ENCODE peak calls at places on chromosomes 1 and 21, in eight cellular contexts. One of them, this sample, is unnamed.

GRCh38 chr1:6425671-6426070 is 1.1 kb downstream of the ESPN start:
- DNase-seq in BJ: no peak
- DNase-seq in CD8-positive, alpha-beta T cell: no peak
- DNase-seq in heart left ventricle: no peak
- DNase-seq in kidney epithelial cell: no peak
- DNase-seq in dorsolateral prefrontal cortex: no peak
- DNase-seq in transverse colon: no peak
- DNase-seq in spleen: no peak
- DNase-seq in this sample: no peak

GRCh38 chr1:109802901-109803561 is 39.3 kb upstream of the EPS8L3 start:
- DNase-seq in BJ: no peak
- DNase-seq in CD8-positive, alpha-beta T cell: no peak
- DNase-seq in heart left ventricle: no peak
- DNase-seq in kidney epithelial cell: no peak
- DNase-seq in dorsolateral prefrontal cortex: peak
- DNase-seq in transverse colon: no peak
- DNase-seq in spleen: no peak
- DNase-seq in this sample: no peak

GRCh38 chr1:107093385-107093784 is 36.9 kb downstream of the PRMT6 start:
- DNase-seq in BJ: no peak
- DNase-seq in CD8-positive, alpha-beta T cell: no peak
- DNase-seq in heart left ventricle: no peak
- DNase-seq in kidney epithelial cell: no peak
- DNase-seq in dorsolateral prefrontal cortex: no peak
- DNase-seq in transverse colon: no peak
- DNase-seq in spleen: no peak
- DNase-seq in this sample: no peak

GRCh38 chr1:63143482-63143881 is 178.9 kb upstream of the FOXD3 start:
- DNase-seq in BJ: no peak
- DNase-seq in CD8-positive, alpha-beta T cell: no peak
- DNase-seq in heart left ventricle: no peak
- DNase-seq in kidney epithelial cell: no peak
- DNase-seq in dorsolateral prefrontal cortex: no peak
- DNase-seq in transverse colon: no peak
- DNase-seq in spleen: no peak
- DNase-seq in this sample: no peak

GRCh38 chr21:32687946-32688345 is 39.9 kb downstream of the SYNJ1 start:
- DNase-seq in BJ: no peak
- DNase-seq in CD8-positive, alpha-beta T cell: no peak
- DNase-seq in heart left ventricle: no peak
- DNase-seq in kidney epithelial cell: no peak
- DNase-seq in dorsolateral prefrontal cortex: no peak
- DNase-seq in transverse colon: no peak
- DNase-seq in spleen: no peak
- DNase-seq in this sample: no peak

GRCh38 chr1:41650176-41650519 is 165.7 kb upstream of the EDN2 start:
- DNase-seq in BJ: no peak
- DNase-seq in CD8-positive, alpha-beta T cell: peak
- DNase-seq in heart left ventricle: no peak
- DNase-seq in kidney epithelial cell: no peak
- DNase-seq in dorsolateral prefrontal cortex: no peak
- DNase-seq in transverse colon: no peak
- DNase-seq in spleen: peak
- DNase-seq in this sample: no peak

GRCh38 chr1:183234660-183235476 is 48.8 kb downstream of the LAMC2 start:
- DNase-seq in BJ: peak
- DNase-seq in CD8-positive, alpha-beta T cell: no peak
- DNase-seq in heart left ventricle: no peak
- DNase-seq in kidney epithelial cell: peak
- DNase-seq in dorsolateral prefrontal cortex: peak
- DNase-seq in transverse colon: peak
- DNase-seq in spleen: no peak
- DNase-seq in this sample: peak

GRCh38 chr21:34129039-34129891 is 55.9 kb downstream of the MRPS6 start:
- DNase-seq in BJ: peak
- DNase-seq in CD8-positive, alpha-beta T cell: peak
- DNase-seq in heart left ventricle: peak
- DNase-seq in kidney epithelial cell: peak
- DNase-seq in dorsolateral prefrontal cortex: peak
- DNase-seq in transverse colon: peak
- DNase-seq in spleen: no peak
- DNase-seq in this sample: peak

GRCh38 chr1:230105245-230105753 is 38.3 kb downstream of the GALNT2 start:
- DNase-seq in BJ: no peak
- DNase-seq in CD8-positive, alpha-beta T cell: no peak
- DNase-seq in heart left ventricle: no peak
- DNase-seq in kidney epithelial cell: no peak
- DNase-seq in dorsolateral prefrontal cortex: no peak
- DNase-seq in transverse colon: no peak
- DNase-seq in spleen: no peak
- DNase-seq in this sample: no peak

GRCh38 chr21:39451332-39452206 is at the start of gene SH3BGR:
- DNase-seq in BJ: no peak
- DNase-seq in CD8-positive, alpha-beta T cell: no peak
- DNase-seq in heart left ventricle: peak
- DNase-seq in kidney epithelial cell: no peak
- DNase-seq in dorsolateral prefrontal cortex: no peak
- DNase-seq in transverse colon: no peak
- DNase-seq in spleen: no peak
- DNase-seq in this sample: no peak

GRCh38 chr21:35400233-35400939 is 351.3 kb upstream of the RUNX1 start:
- DNase-seq in BJ: no peak
- DNase-seq in CD8-positive, alpha-beta T cell: peak
- DNase-seq in heart left ventricle: no peak
- DNase-seq in kidney epithelial cell: peak
- DNase-seq in dorsolateral prefrontal cortex: no peak
- DNase-seq in transverse colon: peak
- DNase-seq in spleen: no peak
- DNase-seq in this sample: no peak

GRCh38 chr1:167708940-167709389 is 12.8 kb upstream of the MPZL1 start:
- DNase-seq in BJ: no peak
- DNase-seq in CD8-positive, alpha-beta T cell: no peak
- DNase-seq in heart left ventricle: no peak
- DNase-seq in kidney epithelial cell: no peak
- DNase-seq in dorsolateral prefrontal cortex: no peak
- DNase-seq in transverse colon: no peak
- DNase-seq in spleen: no peak
- DNase-seq in this sample: no peak

GRCh38 chr1:2395245-2395644 is 3.6 kb downstream of the RER1 start:
- DNase-seq in BJ: no peak
- DNase-seq in CD8-positive, alpha-beta T cell: no peak
- DNase-seq in heart left ventricle: no peak
- DNase-seq in kidney epithelial cell: no peak
- DNase-seq in dorsolateral prefrontal cortex: no peak
- DNase-seq in transverse colon: no peak
- DNase-seq in spleen: no peak
- DNase-seq in this sample: no peak

GRCh38 chr1:54850737-54851136 is 36.3 kb downstream of the DHCR24 start:
- DNase-seq in BJ: peak
- DNase-seq in CD8-positive, alpha-beta T cell: no peak
- DNase-seq in heart left ventricle: no peak
- DNase-seq in kidney epithelial cell: peak
- DNase-seq in dorsolateral prefrontal cortex: no peak
- DNase-seq in transverse colon: no peak
- DNase-seq in spleen: no peak
- DNase-seq in this sample: peak

GRCh38 chr1:210381934-210382333 is 53.2 kb downstream of the HHAT start:
- DNase-seq in BJ: no peak
- DNase-seq in CD8-positive, alpha-beta T cell: no peak
- DNase-seq in heart left ventricle: no peak
- DNase-seq in kidney epithelial cell: no peak
- DNase-seq in dorsolateral prefrontal cortex: no peak
- DNase-seq in transverse colon: no peak
- DNase-seq in spleen: no peak
- DNase-seq in this sample: no peak

GRCh38 chr1:147177611-147178370 is 5.5 kb upstream of the PRKAB2 start:
- DNase-seq in BJ: no peak
- DNase-seq in CD8-positive, alpha-beta T cell: no peak
- DNase-seq in heart left ventricle: peak
- DNase-seq in kidney epithelial cell: no peak
- DNase-seq in dorsolateral prefrontal cortex: no peak
- DNase-seq in transverse colon: no peak
- DNase-seq in spleen: no peak
- DNase-seq in this sample: no peak

GRCh38 chr1:220370041-220370700 is 97.9 kb upstream of the RAB3GAP2 start:
- DNase-seq in BJ: peak
- DNase-seq in CD8-positive, alpha-beta T cell: no peak
- DNase-seq in heart left ventricle: no peak
- DNase-seq in kidney epithelial cell: peak
- DNase-seq in dorsolateral prefrontal cortex: peak
- DNase-seq in transverse colon: no peak
- DNase-seq in spleen: no peak
- DNase-seq in this sample: peak

GRCh38 chr1:79128726-79129125 is 122.2 kb upstream of the ADGRL4 start:
- DNase-seq in BJ: peak
- DNase-seq in CD8-positive, alpha-beta T cell: no peak
- DNase-seq in heart left ventricle: no peak
- DNase-seq in kidney epithelial cell: peak
- DNase-seq in dorsolateral prefrontal cortex: no peak
- DNase-seq in transverse colon: no peak
- DNase-seq in spleen: no peak
- DNase-seq in this sample: peak
- TF ChIP-seq CTCF in BJ: no peak
- TF ChIP-seq CTCF in CD8-positive, alpha-beta T cell: no peak
- TF ChIP-seq CTCF in heart left ventricle: no peak
- TF ChIP-seq CTCF in kidney epithelial cell: no peak
- TF ChIP-seq CTCF in dorsolateral prefrontal cortex: no peak
- TF ChIP-seq CTCF in transverse colon: no peak
- TF ChIP-seq CTCF in spleen: no peak
- TF ChIP-seq CTCF in this sample: no peak

GRCh38 chr1:35185200-35185599 is 7.7 kb downstream of the SFPQ start:
- DNase-seq in BJ: no peak
- DNase-seq in CD8-positive, alpha-beta T cell: no peak
- DNase-seq in heart left ventricle: no peak
- DNase-seq in kidney epithelial cell: no peak
- DNase-seq in dorsolateral prefrontal cortex: no peak
- DNase-seq in transverse colon: no peak
- DNase-seq in spleen: no peak
- DNase-seq in this sample: no peak

GRCh38 chr1:35188578-35189392 is 4.2 kb downstream of the SFPQ start:
- DNase-seq in BJ: no peak
- DNase-seq in CD8-positive, alpha-beta T cell: no peak
- DNase-seq in heart left ventricle: no peak
- DNase-seq in kidney epithelial cell: no peak
- DNase-seq in dorsolateral prefrontal cortex: no peak
- DNase-seq in transverse colon: no peak
- DNase-seq in spleen: no peak
- DNase-seq in this sample: no peak

GRCh38 chr1:35184495-35185199 is 8.3 kb downstream of the SFPQ start:
- DNase-seq in BJ: no peak
- DNase-seq in CD8-positive, alpha-beta T cell: no peak
- DNase-seq in heart left ventricle: no peak
- DNase-seq in kidney epithelial cell: no peak
- DNase-seq in dorsolateral prefrontal cortex: no peak
- DNase-seq in transverse colon: no peak
- DNase-seq in spleen: no peak
- DNase-seq in this sample: no peak

GRCh38 chr1:35187816-35188342 is 5.1 kb downstream of the SFPQ start:
- DNase-seq in BJ: no peak
- DNase-seq in CD8-positive, alpha-beta T cell: no peak
- DNase-seq in heart left ventricle: no peak
- DNase-seq in kidney epithelial cell: no peak
- DNase-seq in dorsolateral prefrontal cortex: no peak
- DNase-seq in transverse colon: no peak
- DNase-seq in spleen: no peak
- DNase-seq in this sample: no peak

DNA sequence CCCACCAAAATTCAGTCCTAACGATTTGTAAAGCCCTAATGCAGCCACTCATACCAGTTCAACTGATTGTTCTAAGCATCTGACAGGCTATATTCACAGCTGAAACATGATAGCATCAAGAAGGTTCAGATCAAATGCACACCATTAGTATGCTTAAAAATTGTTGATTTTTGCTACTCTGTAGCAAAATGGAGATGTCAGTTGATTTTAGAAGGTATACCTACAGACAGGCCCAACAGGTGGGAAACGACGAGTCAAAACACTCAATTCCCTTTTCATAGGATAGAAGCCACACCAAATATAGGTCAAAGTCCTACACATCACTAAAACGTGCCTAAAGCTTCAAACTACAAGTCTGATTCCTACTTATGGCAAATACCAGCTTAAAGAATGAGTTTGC is 6.7 kb downstream of the SFPQ start:
- DNase-seq in BJ: no peak
- DNase-seq in CD8-positive, alpha-beta T cell: no peak
- DNase-seq in heart left ventricle: no peak
- DNase-seq in kidney epithelial cell: no peak
- DNase-seq in dorsolateral prefrontal cortex: no peak
- DNase-seq in transverse colon: no peak
- DNase-seq in spleen: no peak
- DNase-seq in this sample: no peak
- H3K4me3 ChIP-seq in BJ: no peak
- H3K4me3 ChIP-seq in CD8-positive, alpha-beta T cell: no peak
- H3K4me3 ChIP-seq in heart left ventricle: no peak
- H3K4me3 ChIP-seq in kidney epithelial cell: no peak
- H3K4me3 ChIP-seq in dorsolateral prefrontal cortex: no peak
- H3K4me3 ChIP-seq in transverse colon: no peak
- H3K4me3 ChIP-seq in spleen: no peak
- H3K4me3 ChIP-seq in this sample: no peak

GRCh38 chr1:33268927-33269610 is 12.8 kb downstream of the ZNF362 start:
- DNase-seq in BJ: no peak
- DNase-seq in CD8-positive, alpha-beta T cell: no peak
- DNase-seq in heart left ventricle: no peak
- DNase-seq in kidney epithelial cell: no peak
- DNase-seq in dorsolateral prefrontal cortex: no peak
- DNase-seq in transverse colon: no peak
- DNase-seq in spleen: no peak
- DNase-seq in this sample: no peak
- TF ChIP-seq CTCF in BJ: no peak
- TF ChIP-seq CTCF in CD8-positive, alpha-beta T cell: no peak
- TF ChIP-seq CTCF in heart left ventricle: no peak
- TF ChIP-seq CTCF in kidney epithelial cell: no peak
- TF ChIP-seq CTCF in dorsolateral prefrontal cortex: no peak
- TF ChIP-seq CTCF in transverse colon: no peak
- TF ChIP-seq CTCF in spleen: no peak
- TF ChIP-seq CTCF in this sample: no peak

DNA sequence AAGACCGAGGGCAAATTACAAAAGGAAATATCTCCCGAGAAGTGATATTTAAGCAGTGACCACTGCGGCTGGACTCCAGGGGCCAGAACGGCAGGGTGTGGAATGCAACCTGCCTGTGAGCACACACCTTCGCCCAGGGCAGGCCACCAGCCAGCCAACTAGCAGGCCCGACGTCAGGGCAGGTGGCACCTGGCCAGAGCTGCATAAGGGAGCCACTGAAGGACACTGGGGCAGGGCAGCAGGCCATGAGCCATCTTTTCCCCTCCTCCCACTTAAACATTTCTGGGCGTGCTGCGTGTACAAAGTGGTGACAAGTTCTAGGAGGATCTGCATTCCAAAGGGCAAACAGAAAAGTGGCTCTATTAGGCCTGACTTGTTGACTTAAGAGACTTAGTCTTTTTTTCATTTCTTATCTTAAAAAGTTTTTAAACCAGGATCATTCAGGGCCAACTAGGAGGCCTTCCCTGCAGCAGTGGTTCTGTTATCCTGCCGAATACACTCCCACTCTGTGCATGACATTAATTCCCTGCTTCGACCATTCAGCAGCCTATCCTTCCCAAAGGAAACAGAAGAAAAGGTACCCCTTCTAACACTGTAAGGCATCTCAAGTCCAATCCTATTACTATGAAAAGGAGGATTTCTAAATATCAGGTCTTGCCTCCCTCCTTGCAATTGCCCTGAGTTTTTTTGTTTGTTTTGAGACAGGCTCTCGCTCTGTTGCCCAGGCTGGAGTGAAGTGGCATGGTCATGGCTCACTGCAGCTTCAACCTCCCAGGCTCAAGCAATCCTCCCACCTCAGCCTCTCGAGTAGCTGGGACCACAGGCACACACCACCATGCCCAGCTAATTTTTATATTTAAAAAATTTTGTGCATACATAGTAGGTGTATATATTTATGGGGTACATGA is 96.3 kb downstream of the BCAR3 start:
- DNase-seq in BJ: no peak
- DNase-seq in CD8-positive, alpha-beta T cell: no peak
- DNase-seq in heart left ventricle: peak
- DNase-seq in kidney epithelial cell: no peak
- DNase-seq in dorsolateral prefrontal cortex: no peak
- DNase-seq in transverse colon: peak
- DNase-seq in spleen: peak
- DNase-seq in this sample: no peak
- H3K4me3 ChIP-seq in BJ: no peak
- H3K4me3 ChIP-seq in CD8-positive, alpha-beta T cell: no peak
- H3K4me3 ChIP-seq in heart left ventricle: no peak
- H3K4me3 ChIP-seq in kidney epithelial cell: no peak
- H3K4me3 ChIP-seq in dorsolateral prefrontal cortex: no peak
- H3K4me3 ChIP-seq in transverse colon: peak
- H3K4me3 ChIP-seq in spleen: no peak
- H3K4me3 ChIP-seq in this sample: no peak

This sample was measured in AG04449.